ENCODE peak calls at places on chromosomes 1 and 21, in nine cellular contexts. V, R, Z, Y, C, W, H, S and U are unnamed samples.

GRCh38 chr1:180941518-180942275 is 29.0 kb downstream of the KIAA1614 start:
- DNase-seq in V (no peak), C (no peak), R (no peak), H (no peak), W (no peak), Z (no peak), S (no peak), Y (no peak), U (no peak)

GRCh38 chr1:44417351-44418021 is 12.4 kb downstream of the RNF220 start:
- DNase-seq in C (no peak), R (no peak), W (peak; percentile 62), Y (peak; percentile 37), Z (peak; percentile 58), H (peak; percentile 67), S (no peak), V (no peak), U (no peak)

GRCh38 chr1:39268112-39268581 is 63.7 kb downstream of the MACF1 start:
- DNase-seq in H (peak; percentile 79), Z (no peak), V (no peak), R (no peak), S (peak; percentile 62), Y (no peak), W (peak; percentile 75), C (peak; percentile 31), U (peak; percentile 48)

GRCh38 chr1:203085528-203086406 is at the start of gene MYOG:
- DNase-seq in W (no peak), R (no peak), Y (no peak), V (no peak), C (no peak), H (peak; percentile 37), Z (no peak), S (no peak), U (peak; percentile 37)

GRCh38 chr1:58785424-58786058 is 1.7 kb upstream of the JUN start:
- DNase-seq in R (peak; percentile 82), S (no peak), Z (no peak), V (no peak), H (peak; percentile 73), Y (peak; percentile 65), C (no peak), W (peak; percentile 73), U (no peak)

GRCh38 chr1:56266355-56266754 is 313.0 kb downstream of the PLPP3 start:
- DNase-seq in Z (no peak), C (no peak), S (no peak), V (no peak), W (no peak), Y (no peak), H (no peak), R (no peak), U (no peak)

GRCh38 chr1:236861560-236862230 is 66.6 kb downstream of the MTR start:
- DNase-seq in V (no peak), S (no peak), W (no peak), H (no peak), R (no peak), C (no peak), Z (no peak), Y (no peak), U (no peak)

GRCh38 chr1:107572674-107573205 is 392.2 kb downstream of the VAV3 start:
- DNase-seq in S (peak; percentile 60), W (peak; percentile 0), Z (no peak), H (no peak), R (no peak), C (peak; percentile 3), V (no peak), Y (no peak), U (no peak)

GRCh38 chr1:168629466-168629865 is 53.1 kb downstream of the XCL1 start:
- DNase-seq in Y (no peak), W (no peak), S (no peak), Z (no peak), R (no peak), C (no peak), V (no peak), H (no peak), U (no peak)

GRCh38 chr1:99371413-99371812 is 107.1 kb downstream of the PLPPR4 start:
- DNase-seq in R (no peak), C (no peak), W (no peak), S (no peak), V (no peak), H (no peak), Y (no peak), Z (no peak), U (no peak)

GRCh38 chr21:36479415-36480402 is at the start of gene CLDN14:
- DNase-seq in H (no peak), W (no peak), V (no peak), C (no peak), S (no peak), Z (peak; percentile 40), Y (no peak), R (no peak), U (no peak)

GRCh38 chr1:22880174-22880601 is 92.5 kb downstream of the LACTBL1 start:
- DNase-seq in H (no peak), C (peak; percentile 31), V (no peak), S (no peak), W (no peak), R (no peak), Y (no peak), Z (no peak), U (no peak)

GRCh38 chr1:27605796-27606707 is 2.1 kb upstream of the AHDC1 start:
- DNase-seq in C (no peak), Z (no peak), S (no peak), R (peak; percentile 54), Y (peak; percentile 76), H (peak; percentile 46), V (peak; percentile 33), W (no peak), U (peak; percentile 66)

GRCh38 chr21:42306366-42307035 is 8.7 kb downstream of the TFF3 start:
- DNase-seq in W (no peak), R (no peak), Y (no peak), V (no peak), Z (no peak), H (peak; percentile 15), S (no peak), C (no peak), U (no peak)

GRCh38 chr21:42219606-42220137 is 732 bp downstream of the ABCG1 start:
- DNase-seq in W (no peak), R (no peak), H (peak; percentile 30), V (no peak), Y (no peak), S (no peak), Z (peak; percentile 44), C (no peak), U (no peak)

GRCh38 chr1:20956272-20956671 is 169.2 kb upstream of the HP1BP3 start:
- DNase-seq in Y (no peak), Z (no peak), C (no peak), S (no peak), R (no peak), V (no peak), H (no peak), W (no peak), U (no peak)

GRCh38 chr1:2454227-2454626 is 21.9 kb upstream of the PLCH2 start:
- DNase-seq in R (no peak), W (no peak), C (no peak), Y (no peak), V (no peak), S (no peak), Z (no peak), H (no peak), U (no peak)

GRCh38 chr1:109497449-109498160 is 3.7 kb downstream of the CYB561D1 start:
- DNase-seq in S (no peak), W (no peak), H (no peak), C (no peak), V (no peak), R (no peak), Z (no peak), Y (no peak), U (no peak)

GRCh38 chr1:17867470-17867869 is 112.3 kb downstream of the ACTL8 start:
- DNase-seq in C (no peak), Z (no peak), Y (no peak), V (no peak), R (no peak), W (no peak), S (no peak), H (no peak), U (no peak)

GRCh38 chr1:159908255-159908905 is 8.4 kb upstream of the CFAP45 start:
- DNase-seq in C (no peak), Y (no peak), Z (no peak), W (no peak), R (no peak), S (no peak), V (no peak), H (no peak), U (no peak)

GRCh38 chr1:17648457-17649145 is 106.5 kb upstream of the ACTL8 start:
- DNase-seq in Y (no peak), W (no peak), R (peak; percentile 57), H (no peak), S (no peak), C (no peak), V (no peak), Z (no peak), U (no peak)

GRCh38 chr1:226875641-226876295 is 5.4 kb downstream of the PSEN2 start:
- DNase-seq in Y (no peak), C (peak; percentile 35), H (no peak), S (no peak), R (peak; percentile 77), Z (no peak), W (no peak), V (no peak), U (peak; percentile 36)

GRCh38 chr1:115980998-115981993 is 5.0 kb downstream of the SLC22A15 start:
- DNase-seq in Z (no peak), R (no peak), S (no peak), Y (peak; percentile 31), V (no peak), C (peak; percentile 35), H (no peak), W (no peak), U (peak; percentile 54)

GRCh38 chr1:47837046-47837830 is 159.9 kb downstream of the TRABD2B start:
- DNase-seq in W (no peak), C (no peak), R (no peak), Y (no peak), S (no peak), V (no peak), Z (no peak), H (no peak), U (no peak)

GRCh38 chr1:197448390-197448789 is 180.3 kb downstream of the CRB1 start:
- DNase-seq in V (no peak), C (no peak), Y (no peak), H (no peak), Z (no peak), R (no peak), W (no peak), S (no peak), U (no peak)

GRCh38 chr1:221429262-221429661 is 312.6 kb downstream of the DUSP10 start:
- DNase-seq in V (no peak), Z (no peak), H (no peak), Y (no peak), C (no peak), R (no peak), W (no peak), S (no peak), U (no peak)

GRCh38 chr1:25031966-25032667 is 102.0 kb upstream of the RUNX3 start:
- DNase-seq in R (peak; percentile 23), C (no peak), W (no peak), H (peak; percentile 86), Y (no peak), Z (peak; percentile 35), V (peak; percentile 39), S (no peak), U (no peak)

GRCh38 chr1:68831281-68831680 is 334.4 kb upstream of the DEPDC1 start:
- DNase-seq in Z (no peak), C (no peak), Y (no peak), H (no peak), R (no peak), V (no peak), W (no peak), S (no peak), U (no peak)

GRCh38 chr1:181483084-181483559 is at the start of gene CACNA1E:
- DNase-seq in R (no peak), H (no peak), C (no peak), Z (no peak), W (no peak), V (no peak), Y (no peak), S (no peak), U (no peak)

GRCh38 chr1:117481410-117481809 is 114.2 kb downstream of the MAN1A2 start:
- DNase-seq in R (no peak), Y (no peak), V (no peak), W (no peak), H (no peak), Z (no peak), C (no peak), S (no peak), U (no peak)

GRCh38 chr1:205268846-205269680 is 41.3 kb downstream of the TMCC2 start:
- DNase-seq in W (no peak), S (no peak), H (no peak), Y (no peak), V (no peak), C (no peak), Z (no peak), R (no peak), U (no peak)